ENCODE peak calls at places on chromosomes 12 and 14, in four cellular contexts. W is stimulated activated CD8-positive, alpha-beta memory T cell treated with anti-CD3 and anti-CD28 coated beads, Interleukin-15, amount 100 ng/mL, for 4 hours; E is RCC 7860; O is GDM1. Z is an unnamed sample.

GRCh38 chr12:131280426-131280825 is 326.7 kb downstream of the ADGRD1 start:
- DNase-seq in E (no peak), O (no peak), W (no peak), Z (no peak)

GRCh38 chr14:22099942-22100763 is 426.5 kb upstream of the OR4E1 start:
- DNase-seq in W (peak), O (peak), E (peak), Z (no peak)

GRCh38 chr12:5733136-5733755 is 211.8 kb downstream of the ANO2 start:
- DNase-seq in O (no peak), W (no peak), E (peak), Z (no peak)

GRCh38 chr14:63542231-63542999 is 762 bp downstream of the PPP2R5E start:
- DNase-seq in E (no peak), W (no peak), O (no peak), Z (no peak)

GRCh38 chr14:105301103-105301914 is 508 bp upstream of the BRF1 start:
- DNase-seq in W (peak), E (peak), O (peak), Z (peak)

GRCh38 chr12:18828987-18829386 is 91.1 kb downstream of the CAPZA3 start:
- DNase-seq in O (no peak), W (no peak), E (no peak), Z (no peak)

GRCh38 chr14:73714656-73715081 is 485 bp upstream of the PNMA1 start:
- DNase-seq in W (no peak), O (no peak), E (no peak), Z (no peak)

GRCh38 chr12:77940011-77940423 is 109.3 kb downstream of the NAV3 start:
- DNase-seq in W (no peak), O (no peak), E (peak), Z (no peak)

GRCh38 chr12:105221588-105222325 is 14.2 kb downstream of the APPL2 start:
- DNase-seq in E (no peak), O (no peak), W (no peak), Z (no peak)